ENCODE peak calls at places on chromosomes 16 and 17, in ten cellular contexts. Y, X, F, I, N, A, Q, P, L and Z are unnamed samples.

GRCh38 chr17:57629470-57629869 is 115.6 kb downstream of the CCDC182 start:
- DNase-seq in F (peak), A (no peak), I (no peak), Q (no peak), L (no peak), Y (no peak), P (no peak), X (no peak), N (no peak), Z (no peak)

GRCh38 chr16:86384263-86384649 is 126.1 kb upstream of the FOXF1 start:
- DNase-seq in P (no peak), A (no peak), Q (no peak), I (no peak), L (no peak), N (no peak), Y (no peak), X (no peak), F (no peak), Z (no peak)

GRCh38 chr17:345992-346785 is 6.4 kb downstream of the RPH3AL start:
- DNase-seq in N (no peak), A (no peak), I (no peak), Y (no peak), P (no peak), L (no peak), X (no peak), F (no peak), Q (no peak), Z (no peak)

GRCh38 chr16:47774661-47775060 is 313.5 kb downstream of the PHKB start:
- DNase-seq in A (no peak), P (peak), F (no peak), X (no peak), L (peak), I (no peak), Y (no peak), Q (peak), N (peak), Z (no peak)

GRCh38 chr16:87922250-87922871 is 14.0 kb downstream of the CA5A start:
- DNase-seq in X (peak), I (no peak), F (no peak), N (no peak), L (no peak), A (no peak), P (no peak), Y (no peak), Q (no peak), Z (no peak)

GRCh38 chr16:16817203-16817602 is 438.3 kb downstream of the NPIPA7 start:
- DNase-seq in X (no peak), I (no peak), A (no peak), P (no peak), N (no peak), Q (no peak), F (no peak), L (no peak), Y (no peak), Z (no peak)

GRCh38 chr17:29694923-29695563 is 72.3 kb upstream of the CORO6 start:
- DNase-seq in I (no peak), Y (no peak), N (no peak), A (no peak), P (no peak), X (no peak), F (no peak), L (no peak), Q (no peak), Z (no peak)

GRCh38 chr16:762049-762513 is 1.5 kb downstream of the MSLN start:
- DNase-seq in I (no peak), N (no peak), X (no peak), F (no peak), A (no peak), L (no peak), Y (no peak), P (no peak), Q (no peak), Z (no peak)

GRCh38 chr16:4052096-4052495 is 64.1 kb downstream of the ADCY9 start:
- DNase-seq in F (no peak), L (no peak), A (no peak), Y (no peak), P (no peak), Q (no peak), X (no peak), N (no peak), I (no peak), Z (no peak)

GRCh38 chr17:1617620-1618174 is 10.9 kb downstream of the SLC43A2 start:
- DNase-seq in Q (peak), P (no peak), Y (no peak), X (peak), I (no peak), N (no peak), F (no peak), A (no peak), L (peak), Z (no peak)

GRCh38 chr16:86099326-86099725 is 200.4 kb downstream of the IRF8 start:
- DNase-seq in Q (no peak), P (no peak), L (no peak), I (no peak), X (no peak), N (no peak), Y (no peak), A (no peak), F (no peak), Z (no peak)

GRCh38 chr16:80583466-80583865 is 42.7 kb downstream of the DYNLRB2 start:
- DNase-seq in A (peak), L (peak), N (no peak), P (no peak), Q (no peak), Y (peak), X (peak), F (no peak), I (no peak), Z (peak)

GRCh38 chr17:33520404-33521032 is 227.4 kb upstream of the ASIC2 start:
- DNase-seq in F (no peak), X (peak), Q (peak), P (peak), L (no peak), Y (peak), I (peak), A (peak), N (peak), Z (peak)

GRCh38 chr16:647173-647902 is 1.8 kb upstream of the WDR90 start:
- DNase-seq in I (no peak), Q (no peak), L (no peak), P (no peak), F (no peak), X (no peak), A (no peak), Y (no peak), N (no peak), Z (no peak)